ENCODE peak calls at places on chromosome 13, in six cellular contexts. One of them, this sample, is unnamed.

GRCh38 chr13:50123862-50124535 is 108.8 kb downstream of the KCNRG start:
- DNase-seq in GM12891: peak
- DNase-seq in H1: peak
- DNase-seq in K562: peak
- DNase-seq in HepG2: peak
- DNase-seq in GM12878: no peak
- DNase-seq in this sample: peak

GRCh38 chr13:98014766-98015165 is 61.3 kb downstream of the IPO5 start:
- DNase-seq in GM12891: no peak
- DNase-seq in GM12878: no peak
- DNase-seq in K562: no peak
- DNase-seq in HepG2: no peak
- DNase-seq in H1: no peak
- DNase-seq in this sample: no peak

GRCh38 chr13:113726961-113727411 is 32.0 kb upstream of the TMEM255B start:
- DNase-seq in GM12891: no peak
- DNase-seq in H1: no peak
- DNase-seq in HepG2: no peak
- DNase-seq in GM12878: no peak
- DNase-seq in K562: no peak
- DNase-seq in this sample: no peak

GRCh38 chr13:19794552-19795143 is 11.9 kb upstream of the PSPC1 start:
- DNase-seq in GM12891: no peak
- DNase-seq in K562: no peak
- DNase-seq in H1: no peak
- DNase-seq in HepG2: no peak
- DNase-seq in GM12878: no peak
- DNase-seq in this sample: no peak

GRCh38 chr13:109812375-109812774 is 26.0 kb upstream of the IRS2 start:
- DNase-seq in GM12891: no peak
- DNase-seq in H1: no peak
- DNase-seq in HepG2: no peak
- DNase-seq in K562: no peak
- DNase-seq in GM12878: no peak
- DNase-seq in this sample: no peak

GRCh38 chr13:90889906-90890305 is 457.6 kb upstream of the MIR17HG start:
- DNase-seq in H1: no peak
- DNase-seq in K562: no peak
- DNase-seq in GM12891: no peak
- DNase-seq in HepG2: no peak
- DNase-seq in GM12878: no peak
- DNase-seq in this sample: no peak

GRCh38 chr13:24199016-24199415 is 38.5 kb downstream of the SPATA13 start:
- DNase-seq in GM12891: no peak
- DNase-seq in GM12878: no peak
- DNase-seq in HepG2: no peak
- DNase-seq in K562: no peak
- DNase-seq in H1: no peak
- DNase-seq in this sample: no peak

GRCh38 chr13:43305416-43305815 is 282.0 kb downstream of the DNAJC15 start:
- DNase-seq in GM12891: no peak
- DNase-seq in K562: no peak
- DNase-seq in H1: no peak
- DNase-seq in GM12878: no peak
- DNase-seq in HepG2: no peak
- DNase-seq in this sample: no peak

GRCh38 chr13:39159393-39159792 is 121.1 kb downstream of the NHLRC3 start:
- DNase-seq in HepG2: no peak
- DNase-seq in H1: no peak
- DNase-seq in GM12891: no peak
- DNase-seq in K562: no peak
- DNase-seq in GM12878: no peak
- DNase-seq in this sample: no peak

GRCh38 chr13:70795484-70795883 is 687.2 kb upstream of the KLHL1 start:
- DNase-seq in GM12878: no peak
- DNase-seq in K562: no peak
- DNase-seq in H1: no peak
- DNase-seq in HepG2: peak
- DNase-seq in GM12891: no peak
- DNase-seq in this sample: no peak

GRCh38 chr13:110541526-110541920 is 20.0 kb downstream of the RAB20 start:
- DNase-seq in GM12878: no peak
- DNase-seq in K562: no peak
- DNase-seq in H1: no peak
- DNase-seq in HepG2: no peak
- DNase-seq in GM12891: no peak
- DNase-seq in this sample: no peak

GRCh38 chr13:38415233-38415632 is 65.6 kb downstream of the UFM1 start:
- DNase-seq in HepG2: no peak
- DNase-seq in GM12891: peak
- DNase-seq in H1: no peak
- DNase-seq in GM12878: peak
- DNase-seq in K562: no peak
- DNase-seq in this sample: peak

GRCh38 chr13:72195044-72195704 is 328.2 kb upstream of the DACH1 start:
- DNase-seq in K562: no peak
- DNase-seq in H1: no peak
- DNase-seq in GM12878: no peak
- DNase-seq in GM12891: no peak
- DNase-seq in HepG2: no peak
- DNase-seq in this sample: no peak

GRCh38 chr13:114134111-114134943 is 1.9 kb upstream of the RASA3 start:
- DNase-seq in GM12891: no peak
- DNase-seq in GM12878: no peak
- DNase-seq in HepG2: no peak
- DNase-seq in K562: no peak
- DNase-seq in H1: no peak
- DNase-seq in this sample: no peak

GRCh38 chr13:37481005-37481857 is 117.3 kb downstream of the POSTN start:
- DNase-seq in GM12891: no peak
- DNase-seq in GM12878: no peak
- DNase-seq in H1: no peak
- DNase-seq in K562: no peak
- DNase-seq in HepG2: no peak
- DNase-seq in this sample: no peak

GRCh38 chr13:23140492-23140891 is 40.3 kb upstream of the SGCG start:
- DNase-seq in GM12878: no peak
- DNase-seq in K562: no peak
- DNase-seq in GM12891: no peak
- DNase-seq in H1: no peak
- DNase-seq in HepG2: no peak
- DNase-seq in this sample: no peak

GRCh38 chr13:109346060-109346459 is 440.3 kb downstream of the IRS2 start:
- DNase-seq in K562: no peak
- DNase-seq in GM12891: no peak
- DNase-seq in H1: no peak
- DNase-seq in GM12878: no peak
- DNase-seq in HepG2: no peak
- DNase-seq in this sample: no peak

GRCh38 chr13:31538067-31539042 is 201.0 kb upstream of the RXFP2 start:
- DNase-seq in K562: peak
- DNase-seq in H1: no peak
- DNase-seq in HepG2: peak
- DNase-seq in GM12878: no peak
- DNase-seq in GM12891: no peak
- DNase-seq in this sample: no peak

GRCh38 chr13:80577951-80578670 is 237.2 kb upstream of the SPRY2 start:
- DNase-seq in K562: no peak
- DNase-seq in GM12878: no peak
- DNase-seq in H1: no peak
- DNase-seq in HepG2: no peak
- DNase-seq in GM12891: no peak
- DNase-seq in this sample: no peak
- TF ChIP-seq POLR2AphosphoS5 in K562: no peak
- TF ChIP-seq POLR2AphosphoS5 in GM12878: no peak
- TF ChIP-seq POLR2AphosphoS5 in H1: no peak
- TF ChIP-seq POLR2AphosphoS5 in HepG2: no peak
- TF ChIP-seq POLR2AphosphoS5 in GM12891: no peak
- TF ChIP-seq POLR2AphosphoS5 in this sample: no peak

GRCh38 chr13:51451467-51452390 is 1.1 kb downstream of the INTS6 start:
- DNase-seq in GM12891: no peak
- DNase-seq in GM12878: no peak
- DNase-seq in HepG2: peak
- DNase-seq in H1: peak
- DNase-seq in K562: peak
- DNase-seq in this sample: peak

GRCh38 chr13:51455532-51455931 is 2.7 kb upstream of the INTS6 start:
- DNase-seq in H1: no peak
- DNase-seq in GM12878: no peak
- DNase-seq in HepG2: no peak
- DNase-seq in GM12891: no peak
- DNase-seq in K562: no peak
- DNase-seq in this sample: no peak

GRCh38 chr13:51452391-51453307 is at the start of gene INTS6:
- DNase-seq in GM12891: peak
- DNase-seq in K562: peak
- DNase-seq in HepG2: peak
- DNase-seq in H1: peak
- DNase-seq in GM12878: peak
- DNase-seq in this sample: peak

GRCh38 chr13:51453959-51454703 is 1.3 kb upstream of the INTS6 start:
- DNase-seq in K562: peak
- DNase-seq in GM12891: no peak
- DNase-seq in GM12878: no peak
- DNase-seq in H1: no peak
- DNase-seq in HepG2: no peak
- DNase-seq in this sample: no peak

DNA sequence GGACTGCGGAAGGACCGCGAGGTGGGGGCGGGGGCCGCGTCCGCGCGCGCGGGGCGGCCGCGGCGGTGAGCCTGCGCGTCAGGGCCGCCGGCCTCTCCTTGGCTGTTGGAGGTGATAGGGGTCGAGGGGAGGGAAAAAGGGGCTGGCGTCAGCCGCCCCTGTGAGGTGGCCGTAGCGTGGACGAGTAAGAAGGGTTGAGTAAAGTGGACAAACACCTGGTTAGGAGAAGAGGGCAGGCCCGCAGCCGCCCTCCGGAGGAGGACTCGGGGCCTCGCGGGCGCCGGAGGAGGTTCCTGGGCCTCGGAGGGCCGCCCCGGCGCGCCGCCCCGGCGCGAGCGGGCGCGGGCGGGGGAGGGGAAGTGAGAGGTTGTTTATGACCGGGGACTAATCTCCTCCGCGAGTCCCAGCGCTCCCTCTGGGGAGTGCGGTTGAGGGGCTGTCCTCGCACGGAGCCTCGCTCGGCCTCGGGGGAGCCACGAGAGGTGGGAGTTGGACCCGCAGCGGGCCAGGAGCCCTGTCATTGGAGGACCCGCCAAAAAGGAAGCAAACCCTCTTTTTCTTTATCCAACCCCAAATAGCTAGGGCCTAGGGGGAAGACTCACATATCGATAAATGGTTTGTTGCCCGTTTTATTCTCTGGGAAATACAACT is 597 bp upstream of the INTS6 start:
- DNase-seq in K562: peak
- DNase-seq in GM12878: peak
- DNase-seq in H1: no peak
- DNase-seq in HepG2: peak
- DNase-seq in GM12891: peak
- DNase-seq in this sample: peak
- TF ChIP-seq POLR2A in K562: peak
- TF ChIP-seq POLR2A in GM12878: peak
- TF ChIP-seq POLR2A in H1: no peak
- TF ChIP-seq POLR2A in HepG2: peak
- TF ChIP-seq POLR2A in GM12891: no peak
- TF ChIP-seq POLR2A in this sample: peak

DNA sequence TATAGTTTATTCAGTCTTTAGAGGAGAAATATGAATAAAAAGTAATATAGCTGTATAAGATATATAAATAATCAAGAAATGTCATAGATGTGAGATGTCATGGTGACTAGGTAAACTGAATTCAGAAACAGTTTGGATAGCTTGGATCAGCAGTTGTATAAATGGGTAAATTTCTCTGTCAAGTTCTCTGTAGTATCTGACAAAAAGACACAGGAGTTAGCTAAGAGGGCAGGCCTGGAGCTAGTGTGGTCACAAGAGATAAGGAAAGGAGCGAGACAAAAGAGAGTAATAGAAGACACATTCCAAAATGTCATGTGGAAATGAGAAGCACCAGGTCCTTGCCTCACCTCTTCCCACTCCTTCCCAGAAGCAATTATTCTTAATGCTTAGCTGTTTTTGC is 349.0 kb downstream of the LMO7 start:
- DNase-seq in GM12878: no peak
- DNase-seq in HepG2: no peak
- DNase-seq in GM12891: no peak
- DNase-seq in K562: peak
- DNase-seq in H1: no peak
- DNase-seq in this sample: no peak
- TF ChIP-seq TAF1 in GM12878: no peak
- TF ChIP-seq TAF1 in HepG2: no peak
- TF ChIP-seq TAF1 in GM12891: no peak
- TF ChIP-seq TAF1 in K562: no peak
- TF ChIP-seq TAF1 in H1: no peak
- TF ChIP-seq TAF1 in this sample: no peak

DNA sequence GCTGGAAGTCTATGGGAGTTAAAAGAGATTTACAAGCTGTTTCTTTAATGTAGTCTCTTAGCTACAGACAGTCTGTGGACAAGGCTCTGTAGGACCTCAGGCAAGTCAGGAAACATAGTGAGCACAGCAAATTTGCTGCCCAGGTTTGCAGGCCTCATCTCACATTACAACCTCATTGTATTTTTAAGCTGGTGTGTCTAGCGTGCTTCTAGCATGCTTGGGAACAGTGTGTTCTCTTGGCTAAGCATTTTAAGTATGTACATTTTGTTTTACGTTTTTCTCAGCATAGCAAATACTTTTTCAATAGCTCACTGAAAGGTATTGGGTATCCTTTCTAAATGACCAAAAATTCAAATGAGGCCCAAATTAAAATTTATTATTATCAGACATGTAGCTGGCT is 113.2 kb downstream of the STARD13 start:
- DNase-seq in GM12891: no peak
- DNase-seq in GM12878: no peak
- DNase-seq in H1: no peak
- DNase-seq in K562: no peak
- DNase-seq in HepG2: no peak
- DNase-seq in this sample: no peak
- TF ChIP-seq POLR2AphosphoS5 in GM12891: no peak
- TF ChIP-seq POLR2AphosphoS5 in GM12878: no peak
- TF ChIP-seq POLR2AphosphoS5 in H1: no peak
- TF ChIP-seq POLR2AphosphoS5 in K562: no peak
- TF ChIP-seq POLR2AphosphoS5 in HepG2: no peak
- TF ChIP-seq POLR2AphosphoS5 in this sample: no peak

GRCh38 chr13:21894091-21894490 is 223.2 kb downstream of the FGF9 start:
- DNase-seq in GM12878: no peak
- DNase-seq in GM12891: no peak
- DNase-seq in HepG2: no peak
- DNase-seq in K562: no peak
- DNase-seq in H1: no peak
- DNase-seq in this sample: no peak
- TF ChIP-seq POLR2A in GM12878: no peak
- TF ChIP-seq POLR2A in GM12891: no peak
- TF ChIP-seq POLR2A in HepG2: no peak
- TF ChIP-seq POLR2A in K562: no peak
- TF ChIP-seq POLR2A in H1: no peak
- TF ChIP-seq POLR2A in this sample: no peak